ENCODE peak calls at places on chromosomes 16 and 17, in eight cellular contexts. One of them, this sample, is unnamed. For H3K9me3, the result is how much of the 10 kb centered on the place peaks cover.

GRCh38 chr16:86426243-86426642 is 84.1 kb upstream of the FOXF1 start:
- DNase-seq in tibial nerve: no peak
- DNase-seq in body of pancreas: no peak
- DNase-seq in ovary: no peak
- DNase-seq in spleen: no peak
- DNase-seq in gastrocnemius medialis: no peak
- DNase-seq in A549: no peak
- DNase-seq in HCT116: no peak
- DNase-seq in this sample: no peak

GRCh38 chr16:19123535-19124178 is 9.9 kb downstream of the ITPRIPL2 start:
- DNase-seq in tibial nerve: no peak
- DNase-seq in body of pancreas: peak
- DNase-seq in ovary: no peak
- DNase-seq in spleen: no peak
- DNase-seq in gastrocnemius medialis: no peak
- DNase-seq in A549: peak
- DNase-seq in HCT116: no peak
- DNase-seq in this sample: no peak

GRCh38 chr17:8122391-8122922 is 1.4 kb downstream of the HES7 start:
- DNase-seq in tibial nerve: no peak
- DNase-seq in body of pancreas: no peak
- DNase-seq in ovary: peak
- DNase-seq in spleen: no peak
- DNase-seq in gastrocnemius medialis: no peak
- DNase-seq in A549: peak
- DNase-seq in HCT116: no peak
- DNase-seq in this sample: no peak

GRCh38 chr16:66447491-66447890 is 20.4 kb downstream of the BEAN1 start:
- DNase-seq in tibial nerve: no peak
- DNase-seq in body of pancreas: no peak
- DNase-seq in ovary: no peak
- DNase-seq in spleen: peak
- DNase-seq in gastrocnemius medialis: no peak
- DNase-seq in A549: no peak
- DNase-seq in HCT116: no peak
- DNase-seq in this sample: no peak

GRCh38 chr17:4810696-4811289 is 3.8 kb downstream of the PLD2 start:
- DNase-seq in tibial nerve: no peak
- DNase-seq in body of pancreas: no peak
- DNase-seq in ovary: no peak
- DNase-seq in spleen: no peak
- DNase-seq in gastrocnemius medialis: no peak
- DNase-seq in A549: no peak
- DNase-seq in HCT116: no peak
- DNase-seq in this sample: no peak

GRCh38 chr17:29045026-29045425 is 2.1 kb downstream of the PIPOX start:
- DNase-seq in tibial nerve: no peak
- DNase-seq in body of pancreas: no peak
- DNase-seq in ovary: no peak
- DNase-seq in spleen: no peak
- DNase-seq in gastrocnemius medialis: no peak
- DNase-seq in A549: no peak
- DNase-seq in HCT116: no peak
- DNase-seq in this sample: no peak

GRCh38 chr16:53817117-53817516 is 113.2 kb downstream of the FTO start:
- DNase-seq in tibial nerve: no peak
- DNase-seq in body of pancreas: no peak
- DNase-seq in ovary: no peak
- DNase-seq in spleen: no peak
- DNase-seq in gastrocnemius medialis: no peak
- DNase-seq in A549: peak
- DNase-seq in HCT116: peak
- DNase-seq in this sample: no peak

GRCh38 chr16:30699615-30700099 is 686 bp downstream of the SRCAP start:
- DNase-seq in tibial nerve: no peak
- DNase-seq in body of pancreas: no peak
- DNase-seq in ovary: no peak
- DNase-seq in spleen: peak
- DNase-seq in gastrocnemius medialis: no peak
- DNase-seq in A549: no peak
- DNase-seq in HCT116: no peak
- DNase-seq in this sample: no peak

GRCh38 chr17:58252141-58252540 is 13.8 kb downstream of the LPO start:
- DNase-seq in tibial nerve: no peak
- DNase-seq in body of pancreas: no peak
- DNase-seq in ovary: no peak
- DNase-seq in spleen: no peak
- DNase-seq in gastrocnemius medialis: no peak
- DNase-seq in A549: no peak
- DNase-seq in HCT116: no peak
- DNase-seq in this sample: no peak

GRCh38 chr17:43818966-43819365 is 14.0 kb downstream of the MPP3 start:
- DNase-seq in tibial nerve: no peak
- DNase-seq in body of pancreas: no peak
- DNase-seq in ovary: no peak
- DNase-seq in spleen: no peak
- DNase-seq in gastrocnemius medialis: no peak
- DNase-seq in A549: no peak
- DNase-seq in HCT116: no peak
- DNase-seq in this sample: no peak

GRCh38 chr16:67648764-67649407 is 3.9 kb downstream of the CARMIL2 start:
- DNase-seq in tibial nerve: no peak
- DNase-seq in body of pancreas: no peak
- DNase-seq in ovary: no peak
- DNase-seq in spleen: no peak
- DNase-seq in gastrocnemius medialis: no peak
- DNase-seq in A549: no peak
- DNase-seq in HCT116: no peak
- DNase-seq in this sample: no peak

GRCh38 chr17:33389506-33390141 is 96.5 kb upstream of the ASIC2 start:
- DNase-seq in tibial nerve: no peak
- DNase-seq in body of pancreas: no peak
- DNase-seq in ovary: no peak
- DNase-seq in spleen: no peak
- DNase-seq in gastrocnemius medialis: no peak
- DNase-seq in A549: no peak
- DNase-seq in HCT116: no peak
- DNase-seq in this sample: no peak

GRCh38 chr16:81748476-81749198 is 30.5 kb upstream of the PLCG2 start:
- DNase-seq in tibial nerve: no peak
- DNase-seq in body of pancreas: no peak
- DNase-seq in ovary: no peak
- DNase-seq in spleen: no peak
- DNase-seq in gastrocnemius medialis: no peak
- DNase-seq in A549: no peak
- DNase-seq in HCT116: no peak
- DNase-seq in this sample: no peak

DNA sequence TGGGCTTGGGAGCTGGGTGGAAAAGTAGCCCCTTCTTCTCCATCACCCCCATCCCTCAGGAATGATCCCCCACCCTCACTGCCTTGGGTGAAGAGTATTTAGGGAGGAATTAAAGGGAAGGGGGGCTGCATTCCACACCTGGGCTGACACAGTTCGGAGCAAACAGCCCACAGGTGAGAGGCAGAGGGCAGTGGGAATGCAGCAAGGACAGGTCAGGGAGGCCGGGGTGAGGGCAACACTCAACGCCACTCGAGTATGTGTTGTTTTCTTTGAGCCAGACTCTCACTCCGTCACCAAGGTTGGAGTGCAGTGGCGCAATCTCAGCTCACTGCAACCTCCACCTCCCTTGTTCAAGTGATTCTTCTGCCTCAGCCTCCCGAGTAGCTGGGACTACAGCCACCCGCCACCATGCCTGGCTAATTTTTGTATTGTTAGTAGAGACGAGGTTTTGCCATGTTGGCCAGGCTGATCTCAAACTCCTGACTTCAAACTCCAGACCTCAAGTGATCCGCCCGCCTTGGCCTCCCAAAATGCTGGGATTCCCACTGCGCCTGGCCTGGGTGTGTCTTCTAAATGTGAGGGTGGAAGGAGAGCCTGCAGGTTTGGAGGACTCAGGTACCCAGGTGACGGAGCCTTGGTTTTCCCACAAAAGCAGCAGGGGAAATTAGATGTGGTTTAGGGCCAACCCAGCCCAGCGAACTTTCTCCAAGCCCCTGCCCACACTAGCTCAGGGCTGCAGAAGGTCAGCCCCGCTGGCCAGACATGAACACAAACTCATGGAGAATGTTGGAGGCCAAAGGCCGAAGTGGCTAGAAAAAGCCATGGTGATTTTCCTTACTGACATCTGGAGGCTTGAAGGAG is 21.2 kb upstream of the ITGA3 start:
- DNase-seq in tibial nerve: peak
- DNase-seq in body of pancreas: no peak
- DNase-seq in ovary: no peak
- DNase-seq in spleen: no peak
- DNase-seq in gastrocnemius medialis: no peak
- DNase-seq in A549: no peak
- DNase-seq in HCT116: no peak
- DNase-seq in this sample: no peak
- H3K27ac ChIP-seq in tibial nerve: no peak
- H3K27ac ChIP-seq in body of pancreas: peak
- H3K27ac ChIP-seq in ovary: no peak
- H3K27ac ChIP-seq in spleen: no peak
- H3K27ac ChIP-seq in gastrocnemius medialis: no peak
- H3K27ac ChIP-seq in A549: peak
- H3K27ac ChIP-seq in HCT116: no peak
- H3K27ac ChIP-seq in this sample: no peak

GRCh38 chr17:77709594-77709993 is 248.9 kb upstream of the TNRC6C start:
- DNase-seq in tibial nerve: no peak
- DNase-seq in body of pancreas: no peak
- DNase-seq in ovary: no peak
- DNase-seq in spleen: no peak
- DNase-seq in gastrocnemius medialis: no peak
- DNase-seq in A549: no peak
- DNase-seq in HCT116: no peak
- DNase-seq in this sample: no peak

GRCh38 chr17:77708936-77709335 is 249.6 kb upstream of the TNRC6C start:
- DNase-seq in tibial nerve: no peak
- DNase-seq in body of pancreas: no peak
- DNase-seq in ovary: no peak
- DNase-seq in spleen: no peak
- DNase-seq in gastrocnemius medialis: no peak
- DNase-seq in A549: no peak
- DNase-seq in HCT116: no peak
- DNase-seq in this sample: no peak

GRCh38 chr17:77708049-77708448 is 250.5 kb upstream of the TNRC6C start:
- DNase-seq in tibial nerve: no peak
- DNase-seq in body of pancreas: no peak
- DNase-seq in ovary: no peak
- DNase-seq in spleen: no peak
- DNase-seq in gastrocnemius medialis: no peak
- DNase-seq in A549: no peak
- DNase-seq in HCT116: no peak
- DNase-seq in this sample: no peak

GRCh38 chr17:77706938-77707337 is 251.6 kb upstream of the TNRC6C start:
- DNase-seq in tibial nerve: no peak
- DNase-seq in body of pancreas: no peak
- DNase-seq in ovary: no peak
- DNase-seq in spleen: no peak
- DNase-seq in gastrocnemius medialis: no peak
- DNase-seq in A549: no peak
- DNase-seq in HCT116: no peak
- DNase-seq in this sample: no peak

DNA sequence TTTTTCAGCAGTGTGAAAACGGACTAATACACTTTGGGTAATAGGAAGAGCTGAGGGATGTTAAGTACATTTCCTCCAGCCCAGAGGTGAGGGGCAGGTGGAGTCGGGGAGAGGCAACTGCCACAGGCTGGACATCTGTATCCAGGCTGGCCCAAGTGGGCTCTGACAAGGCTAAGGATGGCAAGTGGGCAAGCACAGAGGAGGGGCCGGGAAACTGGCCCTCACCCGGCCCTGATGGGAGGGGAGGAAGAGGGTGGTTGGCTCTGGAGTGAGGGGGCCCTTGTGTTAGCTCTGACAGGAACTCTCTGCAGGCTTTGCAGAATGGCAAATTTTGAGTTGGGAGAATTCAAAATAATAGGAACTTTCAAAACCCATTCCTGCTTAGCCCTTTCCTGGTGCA is 251.0 kb upstream of the TNRC6C start:
- DNase-seq in tibial nerve: no peak
- DNase-seq in body of pancreas: no peak
- DNase-seq in ovary: no peak
- DNase-seq in spleen: no peak
- DNase-seq in gastrocnemius medialis: no peak
- DNase-seq in A549: no peak
- DNase-seq in HCT116: no peak
- DNase-seq in this sample: no peak
- H3K9me3 ChIP-seq in tibial nerve: under half
- H3K9me3 ChIP-seq in body of pancreas: under half
- H3K9me3 ChIP-seq in ovary: under half
- H3K9me3 ChIP-seq in spleen: under half
- H3K9me3 ChIP-seq in gastrocnemius medialis: under half
- H3K9me3 ChIP-seq in A549: half or more
- H3K9me3 ChIP-seq in HCT116: under half
- H3K9me3 ChIP-seq in this sample: under half

GRCh38 chr17:1643293-1643998 is 2.1 kb downstream of the SCARF1 start:
- DNase-seq in tibial nerve: no peak
- DNase-seq in body of pancreas: peak
- DNase-seq in ovary: no peak
- DNase-seq in spleen: peak
- DNase-seq in gastrocnemius medialis: no peak
- DNase-seq in A549: peak
- DNase-seq in HCT116: peak
- DNase-seq in this sample: peak
- TF ChIP-seq POLR2A in tibial nerve: no peak
- TF ChIP-seq POLR2A in body of pancreas: peak
- TF ChIP-seq POLR2A in ovary: no peak
- TF ChIP-seq POLR2A in spleen: no peak
- TF ChIP-seq POLR2A in gastrocnemius medialis: no peak
- TF ChIP-seq POLR2A in A549: no peak
- TF ChIP-seq POLR2A in HCT116: peak
- TF ChIP-seq POLR2A in this sample: no peak

GRCh38 chr17:74746922-74747321 is 1.5 kb upstream of the NHERF1 start:
- DNase-seq in tibial nerve: no peak
- DNase-seq in body of pancreas: no peak
- DNase-seq in ovary: no peak
- DNase-seq in spleen: peak
- DNase-seq in gastrocnemius medialis: no peak
- DNase-seq in A549: no peak
- DNase-seq in HCT116: no peak
- DNase-seq in this sample: no peak

GRCh38 chr17:74750039-74750326 is 1.6 kb downstream of the NHERF1 start:
- DNase-seq in tibial nerve: no peak
- DNase-seq in body of pancreas: no peak
- DNase-seq in ovary: no peak
- DNase-seq in spleen: peak
- DNase-seq in gastrocnemius medialis: no peak
- DNase-seq in A549: no peak
- DNase-seq in HCT116: no peak
- DNase-seq in this sample: no peak

GRCh38 chr17:74749262-74750038 is 1.0 kb downstream of the NHERF1 start:
- DNase-seq in tibial nerve: no peak
- DNase-seq in body of pancreas: peak
- DNase-seq in ovary: no peak
- DNase-seq in spleen: peak
- DNase-seq in gastrocnemius medialis: no peak
- DNase-seq in A549: no peak
- DNase-seq in HCT116: no peak
- DNase-seq in this sample: no peak

GRCh38 chr17:74748279-74748528 is 224 bp upstream of the NHERF1 start:
- DNase-seq in tibial nerve: no peak
- DNase-seq in body of pancreas: no peak
- DNase-seq in ovary: no peak
- DNase-seq in spleen: no peak
- DNase-seq in gastrocnemius medialis: no peak
- DNase-seq in A549: no peak
- DNase-seq in HCT116: no peak
- DNase-seq in this sample: no peak

GRCh38 chr17:74748529-74749261 is at the start of gene NHERF1:
- DNase-seq in tibial nerve: peak
- DNase-seq in body of pancreas: peak
- DNase-seq in ovary: peak
- DNase-seq in spleen: peak
- DNase-seq in gastrocnemius medialis: peak
- DNase-seq in A549: peak
- DNase-seq in HCT116: peak
- DNase-seq in this sample: peak
- H3K27ac ChIP-seq in tibial nerve: peak
- H3K27ac ChIP-seq in body of pancreas: peak
- H3K27ac ChIP-seq in ovary: peak
- H3K27ac ChIP-seq in spleen: peak
- H3K27ac ChIP-seq in gastrocnemius medialis: peak
- H3K27ac ChIP-seq in A549: peak
- H3K27ac ChIP-seq in HCT116: peak
- H3K27ac ChIP-seq in this sample: peak

This sample was measured in testis.